ENCODE peak calls at places on chromosome 10, in five cellular contexts. One of them, this sample, is unnamed.

GRCh38 chr10:90871761-90872647 is at the start of gene RPP30:
- DNase-seq in Caco-2: peak; percentile 85
- DNase-seq in pancreas: peak; percentile 74
- DNase-seq in colonic mucosa: peak; percentile 88
- DNase-seq in mesendoderm: peak; percentile 93
- DNase-seq in this sample: peak; percentile 79

GRCh38 chr10:58064714-58065528 is 202.8 kb downstream of the IPMK start:
- DNase-seq in pancreas: peak; percentile 3
- DNase-seq in Caco-2: no peak
- DNase-seq in colonic mucosa: peak; percentile 45
- DNase-seq in mesendoderm: peak; percentile 71
- DNase-seq in this sample: no peak

GRCh38 chr10:34643620-34644019 is 171.5 kb downstream of the PARD3 start:
- DNase-seq in colonic mucosa: no peak
- DNase-seq in pancreas: no peak
- DNase-seq in mesendoderm: no peak
- DNase-seq in Caco-2: no peak
- DNase-seq in this sample: no peak

GRCh38 chr10:60932756-60933155 is 11.2 kb downstream of the RHOBTB1 start:
- DNase-seq in mesendoderm: peak; percentile 81
- DNase-seq in colonic mucosa: no peak
- DNase-seq in Caco-2: no peak
- DNase-seq in pancreas: no peak
- DNase-seq in this sample: no peak

GRCh38 chr10:93893646-93894515 is at the start of gene SLC35G1:
- DNase-seq in Caco-2: peak; percentile 70
- DNase-seq in colonic mucosa: peak; percentile 78
- DNase-seq in mesendoderm: peak; percentile 81
- DNase-seq in pancreas: peak; percentile 70
- DNase-seq in this sample: peak; percentile 65

GRCh38 chr10:10432306-10433035 is 585.2 kb upstream of the CELF2 start:
- DNase-seq in Caco-2: no peak
- DNase-seq in colonic mucosa: no peak
- DNase-seq in mesendoderm: no peak
- DNase-seq in pancreas: no peak
- DNase-seq in this sample: no peak

GRCh38 chr10:106506509-106507265 is 657.8 kb downstream of the SORCS1 start:
- DNase-seq in mesendoderm: no peak
- DNase-seq in colonic mucosa: no peak
- DNase-seq in pancreas: no peak
- DNase-seq in Caco-2: no peak
- DNase-seq in this sample: no peak

GRCh38 chr10:106711313-106711906 is 453.1 kb downstream of the SORCS1 start:
- DNase-seq in Caco-2: peak; percentile 47
- DNase-seq in pancreas: peak; percentile 4
- DNase-seq in mesendoderm: peak; percentile 81
- DNase-seq in colonic mucosa: peak; percentile 59
- DNase-seq in this sample: no peak

GRCh38 chr10:54800677-54801480 is at the start of gene PCDH15:
- DNase-seq in Caco-2: peak; percentile 63
- DNase-seq in pancreas: peak; percentile 4
- DNase-seq in colonic mucosa: no peak
- DNase-seq in mesendoderm: peak; percentile 86
- DNase-seq in this sample: no peak

GRCh38 chr10:73529089-73529832 is 33.4 kb upstream of the PPP3CB start:
- DNase-seq in mesendoderm: peak; percentile 93
- DNase-seq in pancreas: peak; percentile 25
- DNase-seq in colonic mucosa: peak; percentile 63
- DNase-seq in Caco-2: peak; percentile 86
- DNase-seq in this sample: peak; percentile 27

GRCh38 chr10:13483073-13483472 is 45.7 kb downstream of the BEND7 start:
- DNase-seq in colonic mucosa: no peak
- DNase-seq in Caco-2: no peak
- DNase-seq in mesendoderm: no peak
- DNase-seq in pancreas: no peak
- DNase-seq in this sample: no peak

GRCh38 chr10:86520871-86521619 is 547 bp downstream of the WAPL start:
- DNase-seq in Caco-2: peak; percentile 67
- DNase-seq in pancreas: peak; percentile 38
- DNase-seq in mesendoderm: peak; percentile 68
- DNase-seq in colonic mucosa: peak; percentile 79
- DNase-seq in this sample: peak; percentile 54

DNA sequence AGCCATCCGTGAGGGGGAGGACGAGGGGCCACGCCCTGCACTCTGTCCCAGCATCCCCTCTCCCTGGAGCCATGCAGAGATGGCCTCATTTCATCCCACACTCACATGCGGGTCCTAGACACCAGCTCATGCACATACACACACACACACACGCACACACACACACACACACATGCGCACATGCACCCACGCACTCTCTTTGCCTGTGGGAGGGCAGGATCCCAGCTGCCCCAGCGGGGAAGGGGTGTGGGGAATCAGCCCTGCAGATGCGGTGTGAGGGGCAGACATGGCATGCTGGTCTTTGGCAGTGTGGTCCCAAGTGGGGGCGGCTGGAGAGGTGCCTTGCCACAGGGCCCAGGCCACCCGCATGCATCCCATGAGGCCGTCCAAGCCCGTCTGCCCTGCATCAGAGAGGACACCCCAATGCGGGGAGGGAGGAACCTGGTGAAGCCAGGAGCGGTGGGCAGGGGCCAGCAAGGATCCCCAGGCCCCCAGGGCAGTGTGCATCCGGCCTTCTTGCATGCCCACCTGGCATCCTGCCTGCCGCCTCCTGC is 68.1 kb downstream of the LHPP start:
- DNase-seq in pancreas: no peak
- DNase-seq in Caco-2: no peak
- DNase-seq in mesendoderm: no peak
- DNase-seq in colonic mucosa: no peak
- DNase-seq in this sample: no peak
- H3K4me1 ChIP-seq in pancreas: no peaks in the 10 kb centered on the region
- H3K4me1 ChIP-seq in Caco-2: no peaks in the 10 kb centered on the region
- H3K4me1 ChIP-seq in mesendoderm: no peaks in the 10 kb centered on the region
- H3K4me1 ChIP-seq in colonic mucosa: no peaks in the 10 kb centered on the region
- H3K4me1 ChIP-seq in this sample: no peaks in the 10 kb centered on the region

DNA sequence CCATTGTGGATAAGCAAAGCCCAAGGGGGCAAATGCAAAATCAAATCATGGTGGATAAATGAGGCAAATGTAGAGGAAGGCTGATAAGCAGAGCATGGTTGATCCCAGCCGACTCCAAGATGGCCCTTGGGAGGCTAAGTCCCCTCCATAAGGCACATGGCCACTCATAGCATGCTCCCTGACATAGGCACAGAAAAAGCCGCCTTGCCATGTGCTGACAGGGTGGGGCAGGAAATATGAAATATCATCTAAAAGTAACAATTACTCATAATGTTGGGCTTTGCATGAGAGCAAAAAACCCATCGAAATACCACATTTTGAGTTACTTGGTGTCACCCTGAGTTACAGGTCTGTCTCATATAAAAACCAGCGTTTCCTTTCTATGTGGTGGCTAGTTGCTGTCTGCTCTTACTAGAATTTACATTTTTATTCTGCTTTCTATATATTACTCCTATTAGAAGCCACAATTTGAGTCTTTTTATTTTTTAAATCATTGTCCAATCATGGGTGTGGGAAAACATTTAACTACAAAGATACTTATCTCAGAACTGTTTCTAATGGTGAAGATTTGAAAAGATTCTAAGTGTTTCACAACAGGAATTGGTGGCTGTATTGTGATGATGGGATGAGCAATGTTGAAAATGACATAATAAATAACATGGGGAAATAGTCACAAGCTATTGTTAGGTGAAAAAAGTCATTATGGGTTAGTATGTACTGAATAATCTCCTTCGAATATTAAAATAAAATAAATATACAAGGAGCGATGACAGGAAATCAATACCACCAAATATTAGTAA is 102.7 kb downstream of the CUBN start:
- DNase-seq in colonic mucosa: no peak
- DNase-seq in mesendoderm: no peak
- DNase-seq in Caco-2: no peak
- DNase-seq in pancreas: no peak
- DNase-seq in this sample: peak; percentile 67
- H3K4me1 ChIP-seq in colonic mucosa: no peaks in the 10 kb centered on the region
- H3K4me1 ChIP-seq in mesendoderm: peaks cover 8% of the 10 kb centered on the region
- H3K4me1 ChIP-seq in Caco-2: no peaks in the 10 kb centered on the region
- H3K4me1 ChIP-seq in pancreas: no peaks in the 10 kb centered on the region
- H3K4me1 ChIP-seq in this sample: peaks cover 82% of the 10 kb centered on the region

DNA sequence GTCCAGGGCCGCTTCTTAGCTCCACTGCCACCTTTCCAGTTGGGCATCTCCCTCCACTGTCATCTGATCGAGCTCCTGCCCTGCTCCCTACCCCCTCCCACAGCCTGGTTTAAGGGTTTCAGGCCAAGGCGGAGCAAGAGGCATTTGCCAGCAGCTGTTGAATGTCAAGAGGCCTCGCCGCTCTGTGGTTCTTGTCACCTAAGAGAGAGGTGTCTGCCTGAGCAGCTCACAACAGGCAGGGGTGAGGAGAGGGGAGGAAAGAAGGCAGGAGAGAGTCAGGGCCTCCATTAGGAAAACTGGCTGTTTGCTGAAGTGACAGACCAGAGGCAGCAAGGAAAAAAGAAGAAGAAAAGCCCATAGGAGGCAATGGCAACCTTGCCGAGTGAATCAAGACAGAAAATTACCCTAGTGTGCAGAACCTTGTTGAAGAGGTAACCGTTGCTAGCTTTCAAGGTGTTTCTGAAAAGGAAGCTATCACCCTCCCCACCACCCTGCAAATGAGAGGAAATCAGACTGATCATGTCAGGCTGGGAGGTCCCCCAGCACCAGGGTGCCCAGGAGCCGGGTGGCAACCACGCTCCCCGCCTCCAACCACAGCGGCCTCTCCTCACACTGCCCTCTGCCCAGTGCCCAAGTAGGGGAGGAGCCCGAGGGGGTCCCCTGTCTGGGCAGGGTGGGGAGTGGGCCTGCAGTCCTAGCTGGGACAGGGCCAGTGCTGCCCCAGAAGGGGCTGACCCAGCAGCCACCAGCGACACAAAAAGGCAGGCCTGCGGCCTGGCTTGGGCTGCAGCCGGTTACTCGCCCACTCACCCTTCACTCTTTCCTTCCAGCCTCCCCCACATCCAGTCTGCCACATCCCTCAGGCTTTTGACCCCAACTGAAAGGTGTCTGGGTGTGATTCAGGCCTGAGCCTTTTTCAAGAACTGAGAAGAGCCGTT is 7.1 kb downstream of the GATA3 start:
- DNase-seq in pancreas: no peak
- DNase-seq in colonic mucosa: no peak
- DNase-seq in mesendoderm: peak; percentile 90
- DNase-seq in Caco-2: no peak
- DNase-seq in this sample: peak; percentile 76
- H3K4me1 ChIP-seq in pancreas: no peaks in the 10 kb centered on the region
- H3K4me1 ChIP-seq in colonic mucosa: no peaks in the 10 kb centered on the region
- H3K4me1 ChIP-seq in mesendoderm: peaks cover 55% of the 10 kb centered on the region
- H3K4me1 ChIP-seq in Caco-2: peaks cover 49% of the 10 kb centered on the region
- H3K4me1 ChIP-seq in this sample: peaks cover 66% of the 10 kb centered on the region

GRCh38 chr10:101227765-101228681 is 1.2 kb downstream of the LBX1 start:
- DNase-seq in colonic mucosa: no peak
- DNase-seq in mesendoderm: peak; percentile 76
- DNase-seq in Caco-2: no peak
- DNase-seq in pancreas: no peak
- DNase-seq in this sample: no peak

GRCh38 chr10:101226888-101227736 is 2.2 kb downstream of the LBX1 start:
- DNase-seq in colonic mucosa: no peak
- DNase-seq in mesendoderm: no peak
- DNase-seq in Caco-2: no peak
- DNase-seq in pancreas: no peak
- DNase-seq in this sample: no peak

GRCh38 chr10:101230185-101230917 is 1.1 kb upstream of the LBX1 start:
- DNase-seq in mesendoderm: no peak
- DNase-seq in pancreas: no peak
- DNase-seq in Caco-2: no peak
- DNase-seq in colonic mucosa: no peak
- DNase-seq in this sample: no peak

GRCh38 chr10:101229275-101230184 is at the start of gene LBX1:
- DNase-seq in Caco-2: no peak
- DNase-seq in colonic mucosa: no peak
- DNase-seq in pancreas: no peak
- DNase-seq in mesendoderm: no peak
- DNase-seq in this sample: no peak

DNA sequence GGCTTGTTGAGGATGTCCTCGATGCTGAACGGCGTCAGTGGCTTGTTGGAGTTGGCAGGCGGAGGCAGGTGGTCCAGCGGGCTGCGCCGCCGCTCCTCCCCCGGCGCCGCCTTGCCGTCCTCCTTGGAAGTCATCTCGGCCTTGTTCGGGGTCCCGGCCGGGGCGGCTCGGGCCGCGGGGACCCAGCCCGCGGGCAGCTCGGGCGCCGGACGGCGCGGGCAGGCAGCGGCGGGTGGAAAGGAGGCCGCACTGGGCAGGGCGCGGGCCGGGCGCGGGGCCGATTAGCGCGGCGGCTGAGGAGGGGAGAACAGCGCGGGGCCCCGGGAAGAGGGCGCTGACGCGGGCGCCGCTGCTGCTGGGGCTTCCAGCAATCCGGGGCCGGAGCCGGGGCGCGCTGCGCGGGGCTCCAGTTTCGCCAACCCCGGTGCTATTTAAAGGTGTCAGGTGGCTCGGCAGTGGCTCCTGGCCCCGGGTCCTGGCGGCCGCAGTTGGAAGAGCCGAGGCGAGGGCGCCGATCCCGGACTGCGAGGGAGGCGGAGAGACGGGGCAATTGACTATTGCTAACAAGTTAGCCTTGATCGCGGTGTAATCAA is 485 bp downstream of the LBX1 start:
- DNase-seq in Caco-2: no peak
- DNase-seq in mesendoderm: no peak
- DNase-seq in colonic mucosa: no peak
- DNase-seq in pancreas: no peak
- DNase-seq in this sample: no peak
- H3K4me1 ChIP-seq in Caco-2: peaks cover 12% of the 10 kb centered on the region
- H3K4me1 ChIP-seq in mesendoderm: no peaks in the 10 kb centered on the region
- H3K4me1 ChIP-seq in colonic mucosa: peaks cover 18% of the 10 kb centered on the region
- H3K4me1 ChIP-seq in pancreas: peaks cover 4% of the 10 kb centered on the region
- H3K4me1 ChIP-seq in this sample: peaks cover 51% of the 10 kb centered on the region